ENCODE peak calls at places on chromosomes 11 and 22, in seven cellular contexts. One of them, this sample, is unnamed.

GRCh38 chr22:42188808-42189447 is 58.3 kb upstream of the CYP2D6 start:
- DNase-seq in caudate nucleus: no peak
- DNase-seq in fibroblast of pulmonary artery: no peak
- DNase-seq in body of pancreas: no peak
- DNase-seq in CD4-positive, alpha-beta T cell: no peak
- DNase-seq in AG04450: no peak
- DNase-seq in pulmonary artery endothelial cell: no peak
- DNase-seq in this sample: peak; percentile 51

GRCh38 chr11:60570970-60571369 is 55.8 kb downstream of the MS4A13 start:
- DNase-seq in body of pancreas: no peak
- DNase-seq in fibroblast of pulmonary artery: no peak
- DNase-seq in AG04450: no peak
- DNase-seq in caudate nucleus: no peak
- DNase-seq in CD4-positive, alpha-beta T cell: no peak
- DNase-seq in pulmonary artery endothelial cell: no peak
- DNase-seq in this sample: no peak

GRCh38 chr11:18749681-18750319 is 23.8 kb upstream of the IGSF22 start:
- DNase-seq in CD4-positive, alpha-beta T cell: no peak
- DNase-seq in pulmonary artery endothelial cell: peak; percentile 54
- DNase-seq in caudate nucleus: peak; percentile 84
- DNase-seq in fibroblast of pulmonary artery: peak; percentile 71
- DNase-seq in AG04450: peak; percentile 29
- DNase-seq in body of pancreas: no peak
- DNase-seq in this sample: peak; percentile 74

GRCh38 chr11:2109541-2110019 is 29.6 kb downstream of the IGF2 start:
- DNase-seq in body of pancreas: no peak
- DNase-seq in fibroblast of pulmonary artery: no peak
- DNase-seq in AG04450: no peak
- DNase-seq in pulmonary artery endothelial cell: peak; percentile 51
- DNase-seq in caudate nucleus: no peak
- DNase-seq in CD4-positive, alpha-beta T cell: no peak
- DNase-seq in this sample: no peak

GRCh38 chr11:8646873-8647272 is 35.6 kb downstream of the TRIM66 start:
- DNase-seq in body of pancreas: no peak
- DNase-seq in pulmonary artery endothelial cell: no peak
- DNase-seq in caudate nucleus: no peak
- DNase-seq in AG04450: no peak
- DNase-seq in fibroblast of pulmonary artery: no peak
- DNase-seq in CD4-positive, alpha-beta T cell: no peak
- DNase-seq in this sample: no peak

GRCh38 chr11:68312780-68313573 is 586 bp downstream of the LRP5 start:
- DNase-seq in AG04450: no peak
- DNase-seq in pulmonary artery endothelial cell: no peak
- DNase-seq in caudate nucleus: no peak
- DNase-seq in body of pancreas: peak; percentile 37
- DNase-seq in fibroblast of pulmonary artery: no peak
- DNase-seq in CD4-positive, alpha-beta T cell: no peak
- DNase-seq in this sample: no peak

GRCh38 chr11:77407613-77408012 is 66.3 kb downstream of the PAK1 start:
- DNase-seq in AG04450: peak; percentile 41
- DNase-seq in body of pancreas: peak; percentile 86
- DNase-seq in caudate nucleus: no peak
- DNase-seq in fibroblast of pulmonary artery: peak; percentile 85
- DNase-seq in CD4-positive, alpha-beta T cell: no peak
- DNase-seq in pulmonary artery endothelial cell: peak; percentile 76
- DNase-seq in this sample: peak; percentile 78

GRCh38 chr11:94597896-94598295 is 30.7 kb downstream of the PIWIL4 start:
- DNase-seq in AG04450: no peak
- DNase-seq in fibroblast of pulmonary artery: peak; percentile 28
- DNase-seq in pulmonary artery endothelial cell: no peak
- DNase-seq in CD4-positive, alpha-beta T cell: no peak
- DNase-seq in caudate nucleus: no peak
- DNase-seq in body of pancreas: peak; percentile 23
- DNase-seq in this sample: peak; percentile 36

GRCh38 chr22:29028468-29028867 is 33.2 kb downstream of the C22orf31 start:
- DNase-seq in caudate nucleus: no peak
- DNase-seq in body of pancreas: no peak
- DNase-seq in AG04450: no peak
- DNase-seq in pulmonary artery endothelial cell: no peak
- DNase-seq in fibroblast of pulmonary artery: no peak
- DNase-seq in CD4-positive, alpha-beta T cell: no peak
- DNase-seq in this sample: no peak

GRCh38 chr11:68430801-68431200 is 29.8 kb upstream of the PPP6R3 start:
- DNase-seq in body of pancreas: no peak
- DNase-seq in AG04450: no peak
- DNase-seq in fibroblast of pulmonary artery: no peak
- DNase-seq in CD4-positive, alpha-beta T cell: no peak
- DNase-seq in pulmonary artery endothelial cell: no peak
- DNase-seq in caudate nucleus: no peak
- DNase-seq in this sample: no peak

GRCh38 chr11:62034045-62034355 is 66.6 kb upstream of the FTH1 start:
- DNase-seq in CD4-positive, alpha-beta T cell: no peak
- DNase-seq in body of pancreas: no peak
- DNase-seq in AG04450: no peak
- DNase-seq in caudate nucleus: no peak
- DNase-seq in pulmonary artery endothelial cell: no peak
- DNase-seq in fibroblast of pulmonary artery: no peak
- DNase-seq in this sample: no peak

GRCh38 chr11:95570845-95571244 is 218.7 kb downstream of the FAM76B start:
- DNase-seq in AG04450: no peak
- DNase-seq in pulmonary artery endothelial cell: no peak
- DNase-seq in CD4-positive, alpha-beta T cell: no peak
- DNase-seq in caudate nucleus: no peak
- DNase-seq in body of pancreas: no peak
- DNase-seq in fibroblast of pulmonary artery: no peak
- DNase-seq in this sample: no peak

GRCh38 chr22:49197500-49197899 is 630.2 kb downstream of the BRD1 start:
- DNase-seq in CD4-positive, alpha-beta T cell: peak; percentile 11
- DNase-seq in AG04450: no peak
- DNase-seq in pulmonary artery endothelial cell: no peak
- DNase-seq in fibroblast of pulmonary artery: no peak
- DNase-seq in body of pancreas: no peak
- DNase-seq in caudate nucleus: peak; percentile 31
- DNase-seq in this sample: no peak

GRCh38 chr11:8090756-8091155 is 9.7 kb downstream of the TUB start:
- DNase-seq in fibroblast of pulmonary artery: peak; percentile 48
- DNase-seq in AG04450: no peak
- DNase-seq in pulmonary artery endothelial cell: no peak
- DNase-seq in CD4-positive, alpha-beta T cell: no peak
- DNase-seq in body of pancreas: peak; percentile 54
- DNase-seq in caudate nucleus: peak; percentile 58
- DNase-seq in this sample: peak; percentile 40

GRCh38 chr22:22670076-22670795 is 25.8 kb downstream of the GGTLC2 start:
- DNase-seq in AG04450: no peak
- DNase-seq in caudate nucleus: no peak
- DNase-seq in pulmonary artery endothelial cell: no peak
- DNase-seq in fibroblast of pulmonary artery: no peak
- DNase-seq in body of pancreas: no peak
- DNase-seq in CD4-positive, alpha-beta T cell: no peak
- DNase-seq in this sample: no peak

GRCh38 chr22:25775501-25775900 is 33.5 kb downstream of the MYO18B start:
- DNase-seq in caudate nucleus: no peak
- DNase-seq in body of pancreas: no peak
- DNase-seq in AG04450: no peak
- DNase-seq in pulmonary artery endothelial cell: no peak
- DNase-seq in fibroblast of pulmonary artery: no peak
- DNase-seq in CD4-positive, alpha-beta T cell: no peak
- DNase-seq in this sample: peak; percentile 36

GRCh38 chr11:85627332-85627997 is at the start of gene DLG2:
- DNase-seq in fibroblast of pulmonary artery: peak; percentile 39
- DNase-seq in pulmonary artery endothelial cell: no peak
- DNase-seq in AG04450: no peak
- DNase-seq in body of pancreas: peak; percentile 17
- DNase-seq in CD4-positive, alpha-beta T cell: no peak
- DNase-seq in caudate nucleus: peak; percentile 52
- DNase-seq in this sample: peak; percentile 54

GRCh38 chr22:29475550-29475949 is 4.5 kb upstream of the NEFH start:
- DNase-seq in CD4-positive, alpha-beta T cell: no peak
- DNase-seq in body of pancreas: no peak
- DNase-seq in AG04450: no peak
- DNase-seq in fibroblast of pulmonary artery: no peak
- DNase-seq in caudate nucleus: no peak
- DNase-seq in pulmonary artery endothelial cell: no peak
- DNase-seq in this sample: no peak

GRCh38 chr11:67438121-67438902 is 830 bp upstream of the PTPRCAP start:
- DNase-seq in CD4-positive, alpha-beta T cell: peak; percentile 79
- DNase-seq in AG04450: no peak
- DNase-seq in pulmonary artery endothelial cell: no peak
- DNase-seq in body of pancreas: no peak
- DNase-seq in caudate nucleus: no peak
- DNase-seq in fibroblast of pulmonary artery: no peak
- DNase-seq in this sample: no peak

GRCh38 chr11:122170815-122171475 is 54.9 kb upstream of the BLID start:
- DNase-seq in AG04450: peak; percentile 56
- DNase-seq in CD4-positive, alpha-beta T cell: no peak
- DNase-seq in pulmonary artery endothelial cell: no peak
- DNase-seq in body of pancreas: no peak
- DNase-seq in caudate nucleus: no peak
- DNase-seq in fibroblast of pulmonary artery: peak; percentile 57
- DNase-seq in this sample: peak; percentile 90

GRCh38 chr22:43400449-43400848 is 11.4 kb upstream of the MPPED1 start:
- DNase-seq in pulmonary artery endothelial cell: no peak
- DNase-seq in fibroblast of pulmonary artery: no peak
- DNase-seq in body of pancreas: no peak
- DNase-seq in AG04450: no peak
- DNase-seq in CD4-positive, alpha-beta T cell: no peak
- DNase-seq in caudate nucleus: no peak
- DNase-seq in this sample: no peak

GRCh38 chr11:109317726-109318125 is 104.3 kb upstream of the C11orf87 start:
- DNase-seq in body of pancreas: no peak
- DNase-seq in CD4-positive, alpha-beta T cell: no peak
- DNase-seq in AG04450: no peak
- DNase-seq in pulmonary artery endothelial cell: no peak
- DNase-seq in caudate nucleus: no peak
- DNase-seq in fibroblast of pulmonary artery: no peak
- DNase-seq in this sample: no peak

GRCh38 chr11:104918113-104918824 is 20.0 kb upstream of the CASP12 start:
- DNase-seq in fibroblast of pulmonary artery: peak; percentile 90
- DNase-seq in AG04450: peak; percentile 61
- DNase-seq in caudate nucleus: no peak
- DNase-seq in body of pancreas: no peak
- DNase-seq in pulmonary artery endothelial cell: peak; percentile 90
- DNase-seq in CD4-positive, alpha-beta T cell: no peak
- DNase-seq in this sample: peak; percentile 84

GRCh38 chr11:61797263-61797944 is 4.7 kb downstream of the FEN1 start:
- DNase-seq in pulmonary artery endothelial cell: peak; percentile 67
- DNase-seq in caudate nucleus: peak; percentile 89
- DNase-seq in AG04450: peak; percentile 82
- DNase-seq in fibroblast of pulmonary artery: peak; percentile 93
- DNase-seq in body of pancreas: peak; percentile 88
- DNase-seq in CD4-positive, alpha-beta T cell: peak; percentile 71
- DNase-seq in this sample: peak; percentile 92

GRCh38 chr11:2256293-2256913 is 14.0 kb downstream of the ASCL2 start:
- DNase-seq in caudate nucleus: no peak
- DNase-seq in fibroblast of pulmonary artery: no peak
- DNase-seq in pulmonary artery endothelial cell: no peak
- DNase-seq in AG04450: no peak
- DNase-seq in body of pancreas: no peak
- DNase-seq in CD4-positive, alpha-beta T cell: no peak
- DNase-seq in this sample: no peak

GRCh38 chr11:66066751-66067150 is 3.3 kb upstream of the PACS1 start:
- DNase-seq in body of pancreas: no peak
- DNase-seq in AG04450: no peak
- DNase-seq in CD4-positive, alpha-beta T cell: no peak
- DNase-seq in caudate nucleus: no peak
- DNase-seq in fibroblast of pulmonary artery: no peak
- DNase-seq in pulmonary artery endothelial cell: no peak
- DNase-seq in this sample: no peak

GRCh38 chr11:116800610-116801009 is 8.9 kb upstream of the APOA5 start:
- DNase-seq in AG04450: no peak
- DNase-seq in fibroblast of pulmonary artery: no peak
- DNase-seq in pulmonary artery endothelial cell: no peak
- DNase-seq in CD4-positive, alpha-beta T cell: no peak
- DNase-seq in caudate nucleus: no peak
- DNase-seq in body of pancreas: no peak
- DNase-seq in this sample: no peak

GRCh38 chr22:31477329-31477728 is 12.3 kb downstream of the EIF4ENIF1 start:
- DNase-seq in CD4-positive, alpha-beta T cell: no peak
- DNase-seq in AG04450: no peak
- DNase-seq in body of pancreas: no peak
- DNase-seq in caudate nucleus: no peak
- DNase-seq in fibroblast of pulmonary artery: no peak
- DNase-seq in pulmonary artery endothelial cell: no peak
- DNase-seq in this sample: no peak

GRCh38 chr11:70505761-70506657 is 107.7 kb downstream of the CTTN start:
- DNase-seq in caudate nucleus: no peak
- DNase-seq in CD4-positive, alpha-beta T cell: no peak
- DNase-seq in pulmonary artery endothelial cell: no peak
- DNase-seq in fibroblast of pulmonary artery: no peak
- DNase-seq in body of pancreas: no peak
- DNase-seq in AG04450: no peak
- DNase-seq in this sample: no peak

GRCh38 chr11:124798991-124799383 is 1.2 kb downstream of the MSANTD2 start:
- DNase-seq in body of pancreas: no peak
- DNase-seq in caudate nucleus: no peak
- DNase-seq in AG04450: peak; percentile 27
- DNase-seq in fibroblast of pulmonary artery: peak; percentile 65
- DNase-seq in pulmonary artery endothelial cell: no peak
- DNase-seq in CD4-positive, alpha-beta T cell: no peak
- DNase-seq in this sample: peak; percentile 68

GRCh38 chr22:41947181-41948080 is 479 bp upstream of the CENPM start:
- DNase-seq in AG04450: no peak
- DNase-seq in pulmonary artery endothelial cell: no peak
- DNase-seq in fibroblast of pulmonary artery: no peak
- DNase-seq in caudate nucleus: no peak
- DNase-seq in body of pancreas: no peak
- DNase-seq in CD4-positive, alpha-beta T cell: no peak
- DNase-seq in this sample: no peak

GRCh38 chr11:18633256-18634139 is 644 bp downstream of the SPTY2D1 start:
- DNase-seq in fibroblast of pulmonary artery: peak; percentile 3
- DNase-seq in pulmonary artery endothelial cell: no peak
- DNase-seq in caudate nucleus: no peak
- DNase-seq in CD4-positive, alpha-beta T cell: no peak
- DNase-seq in AG04450: no peak
- DNase-seq in body of pancreas: no peak
- DNase-seq in this sample: peak; percentile 12

GRCh38 chr22:34804588-34804987 is 261.4 kb upstream of the ISX start:
- DNase-seq in CD4-positive, alpha-beta T cell: no peak
- DNase-seq in pulmonary artery endothelial cell: no peak
- DNase-seq in fibroblast of pulmonary artery: no peak
- DNase-seq in caudate nucleus: no peak
- DNase-seq in AG04450: no peak
- DNase-seq in body of pancreas: no peak
- DNase-seq in this sample: no peak

GRCh38 chr11:65611028-65611757 is 2.8 kb downstream of the MAP3K11 start:
- DNase-seq in fibroblast of pulmonary artery: peak; percentile 53
- DNase-seq in caudate nucleus: peak; percentile 57
- DNase-seq in AG04450: no peak
- DNase-seq in pulmonary artery endothelial cell: peak; percentile 84
- DNase-seq in CD4-positive, alpha-beta T cell: no peak
- DNase-seq in body of pancreas: no peak
- DNase-seq in this sample: peak; percentile 59

GRCh38 chr11:2551131-2551530 is 106.3 kb downstream of the KCNQ1 start:
- DNase-seq in caudate nucleus: no peak
- DNase-seq in fibroblast of pulmonary artery: no peak
- DNase-seq in pulmonary artery endothelial cell: no peak
- DNase-seq in AG04450: no peak
- DNase-seq in CD4-positive, alpha-beta T cell: no peak
- DNase-seq in body of pancreas: peak; percentile 5
- DNase-seq in this sample: no peak